ENCODE peak calls at places on chromosomes 12 and 14, in four cellular contexts. L, T, E and S are unnamed samples.

GRCh38 chr12:54578778-54579177 is 9.7 kb downstream of the PPP1R1A start:
- DNase-seq in L (no peak), E (no peak), T (no peak), S (no peak)

GRCh38 chr14:54796961-54797360 is 105.7 kb downstream of the GCH1 start:
- DNase-seq in L (no peak), T (no peak), E (no peak), S (no peak)

GRCh38 chr12:12704593-12705230 is 8.7 kb upstream of the GPR19 start:
- DNase-seq in E (peak; percentile 24), T (no peak), L (peak; percentile 81), S (no peak)

GRCh38 chr14:104819361-104819771 is 18.5 kb downstream of the ZBTB42 start:
- DNase-seq in L (no peak), E (no peak), T (no peak), S (no peak)

GRCh38 chr12:77723308-77723707 is 107.4 kb upstream of the NAV3 start:
- DNase-seq in E (no peak), T (no peak), L (no peak), S (no peak)

GRCh38 chr14:54339771-54340170 is 57.0 kb upstream of the CDKN3 start:
- DNase-seq in T (no peak), L (no peak), E (no peak), S (no peak)

GRCh38 chr12:58882796-58883195 is 37.5 kb downstream of the LRIG3 start:
- DNase-seq in T (no peak), L (no peak), E (no peak), S (peak; percentile 22)

GRCh38 chr12:103272949-103273348 is 222.8 kb downstream of the C12orf42 start:
- DNase-seq in T (no peak), L (no peak), E (no peak), S (no peak)

GRCh38 chr14:24915958-24916595 is 133.9 kb downstream of the STXBP6 start:
- DNase-seq in E (no peak), L (no peak), T (no peak), S (no peak)

GRCh38 chr14:93148979-93149378 is 33.3 kb upstream of the ITPK1 start:
- DNase-seq in T (no peak), E (no peak), L (no peak), S (no peak)

GRCh38 chr14:96362071-96362964 is 823 bp downstream of the ATG2B start:
- DNase-seq in L (peak; percentile 61), T (no peak), E (peak; percentile 38), S (no peak)

GRCh38 chr12:69096669-69097364 is 142.6 kb upstream of the CPSF6 start:
- DNase-seq in E (no peak), L (no peak), T (no peak), S (no peak)

GRCh38 chr12:47742253-47742825 is 16.3 kb downstream of the RAPGEF3 start:
- DNase-seq in E (peak; percentile 78), L (peak; percentile 47), T (no peak), S (peak; percentile 60)

GRCh38 chr12:96237035-96237434 is 42.9 kb downstream of the ELK3 start:
- DNase-seq in E (no peak), L (no peak), T (no peak), S (no peak)
- H3K4me3 ChIP-seq in E (no peak overlapping the region), L (no peak overlapping the region), T (no peak overlapping the region), S (no peak overlapping the region)

GRCh38 chr12:91099836-91100235 is 11.5 kb downstream of the LUM start:
- DNase-seq in T (no peak), L (no peak), E (no peak), S (no peak)
- H3K36me3 ChIP-seq in T (no peaks in the 10 kb centered on the region), L (no peaks in the 10 kb centered on the region), E (no peaks in the 10 kb centered on the region), S (no peaks in the 10 kb centered on the region)

DNA sequence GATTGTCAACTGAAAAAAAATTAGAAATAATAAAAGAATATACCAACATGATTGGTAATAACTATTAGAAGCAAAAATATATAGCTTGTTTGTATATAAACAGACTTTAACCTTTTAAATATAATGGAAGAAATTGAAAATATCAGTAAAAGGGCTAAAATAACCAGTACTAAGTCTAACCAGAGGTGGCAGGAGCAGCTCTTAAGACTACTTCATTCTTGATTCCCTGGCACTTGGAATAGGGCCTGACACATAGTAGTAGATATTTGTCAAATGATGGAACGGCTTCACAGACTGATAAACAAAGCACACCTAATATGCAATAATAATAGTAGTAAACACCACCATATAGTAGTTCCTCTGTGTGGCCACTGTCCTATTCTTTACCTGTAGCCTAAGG is 9.4 kb downstream of the TMEM63C start:
- DNase-seq in E (no peak), T (no peak), L (no peak), S (no peak)
- H3K4me3 ChIP-seq in E (no peak overlapping the region), T (no peak overlapping the region), L (no peak overlapping the region), S (no peak overlapping the region)

GRCh38 chr12:7242176-7243101 is 53.0 kb downstream of the PEX5 start:
- DNase-seq in L (no peak), T (no peak), E (no peak), S (no peak)
- H3K36me3 ChIP-seq in L (no peaks in the 10 kb centered on the region), T (no peaks in the 10 kb centered on the region), E (no peaks in the 10 kb centered on the region), S (no peaks in the 10 kb centered on the region)

GRCh38 chr14:56797569-56798446 is 12.5 kb downstream of the OTX2 start:
- DNase-seq in T (no peak), E (no peak), L (no peak), S (no peak)
- H3K4me3 ChIP-seq in T (peak overlapping the region; percentile 53), E (no peak overlapping the region), L (no peak overlapping the region), S (peak overlapping the region; percentile 44)

DNA sequence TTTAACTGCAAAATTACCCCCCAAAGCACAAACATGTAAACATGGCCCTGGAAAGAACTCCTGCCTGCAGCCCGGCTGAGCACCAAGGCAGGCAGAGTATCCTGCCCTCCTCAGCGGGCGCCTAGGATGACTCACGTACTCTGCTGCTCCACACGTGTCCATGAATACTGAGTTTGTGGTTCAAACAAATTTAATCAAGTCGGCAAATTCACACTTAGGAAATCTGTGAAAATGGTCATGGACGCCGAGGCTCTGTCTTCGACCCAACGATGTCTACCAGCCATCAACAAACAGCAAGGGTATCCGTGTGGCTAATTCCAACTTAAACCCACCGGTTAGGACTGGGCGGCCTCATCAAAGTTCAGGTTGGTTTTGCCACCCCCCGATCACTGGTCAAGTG is 25.5 kb downstream of the GOLGA3 start:
- DNase-seq in T (no peak), E (no peak), L (no peak), S (no peak)
- H3K36me3 ChIP-seq in T (peaks cover 64% of the 10 kb centered on the region), E (peaks cover 56% of the 10 kb centered on the region), L (no peaks in the 10 kb centered on the region), S (peaks cover 26% of the 10 kb centered on the region)

GRCh38 chr12:109131522-109132050 is 15.2 kb downstream of the ACACB start:
- DNase-seq in T (no peak), L (no peak), E (no peak), S (no peak)
- H3K4me3 ChIP-seq in T (peak overlapping the region; percentile 28), L (peak overlapping the region; percentile 63), E (no peak overlapping the region), S (no peak overlapping the region)

GRCh38 chr12:48957141-48958048 is at the start of gene ARF3:
- DNase-seq in E (peak; percentile 94), T (peak; percentile 58), L (peak; percentile 93), S (no peak)

GRCh38 chr12:48956279-48957140 is 777 bp downstream of the ARF3 start:
- DNase-seq in L (no peak), E (peak; percentile 16), T (no peak), S (no peak)

GRCh38 chr12:48952691-48953090 is 4.6 kb downstream of the ARF3 start:
- DNase-seq in T (no peak), L (no peak), E (no peak), S (no peak)

GRCh38 chr12:48954781-48955501 is 2.3 kb downstream of the ARF3 start:
- DNase-seq in L (no peak), E (no peak), T (no peak), S (no peak)

GRCh38 chr12:48954061-48954460 is 3.2 kb downstream of the ARF3 start:
- DNase-seq in L (no peak), T (no peak), E (no peak), S (no peak)
- H3K36me3 ChIP-seq in L (no peaks in the 10 kb centered on the region), T (peaks cover 4% of the 10 kb centered on the region), E (no peaks in the 10 kb centered on the region), S (peaks cover 6% of the 10 kb centered on the region)